ENCODE peak calls at places on chromosomes 1 and 21, in four cellular contexts. One of them, this sample, is unnamed.

GRCh38 chr1:46131727-46132528 is 501 bp downstream of the PIK3R3 start:
- DNase-seq in astrocyte: no peak
- DNase-seq in kidney epithelial cell: no peak
- DNase-seq in endothelial cell of umbilical vein: peak
- DNase-seq in this sample: peak

GRCh38 chr1:236997882-236998281 is 6.4 kb downstream of the MT1HL1 start:
- DNase-seq in endothelial cell of umbilical vein: no peak
- DNase-seq in astrocyte: no peak
- DNase-seq in kidney epithelial cell: no peak
- DNase-seq in this sample: no peak

GRCh38 chr1:59674605-59675004 is 140.1 kb upstream of the HOOK1 start:
- DNase-seq in kidney epithelial cell: no peak
- DNase-seq in astrocyte: no peak
- DNase-seq in endothelial cell of umbilical vein: peak
- DNase-seq in this sample: peak

GRCh38 chr1:166282391-166283137 is 115.8 kb upstream of the FAM78B start:
- DNase-seq in endothelial cell of umbilical vein: no peak
- DNase-seq in kidney epithelial cell: no peak
- DNase-seq in astrocyte: no peak
- DNase-seq in this sample: no peak

GRCh38 chr1:220742520-220742919 is 5.6 kb upstream of the MTARC2 start:
- DNase-seq in kidney epithelial cell: no peak
- DNase-seq in astrocyte: no peak
- DNase-seq in endothelial cell of umbilical vein: no peak
- DNase-seq in this sample: no peak

GRCh38 chr21:44059710-44060109 is 47.5 kb upstream of the PWP2 start:
- DNase-seq in astrocyte: no peak
- DNase-seq in endothelial cell of umbilical vein: no peak
- DNase-seq in kidney epithelial cell: no peak
- DNase-seq in this sample: no peak

GRCh38 chr1:60427701-60428100 is 354.1 kb upstream of the C1orf87 start:
- DNase-seq in astrocyte: no peak
- DNase-seq in kidney epithelial cell: no peak
- DNase-seq in endothelial cell of umbilical vein: no peak
- DNase-seq in this sample: no peak

GRCh38 chr1:70896224-70896623 is 151.4 kb downstream of the PTGER3 start:
- DNase-seq in endothelial cell of umbilical vein: no peak
- DNase-seq in astrocyte: no peak
- DNase-seq in kidney epithelial cell: no peak
- DNase-seq in this sample: no peak

GRCh38 chr21:31457675-31458074 is 113.6 kb upstream of the TIAM1 start:
- DNase-seq in endothelial cell of umbilical vein: no peak
- DNase-seq in kidney epithelial cell: no peak
- DNase-seq in astrocyte: no peak
- DNase-seq in this sample: no peak

GRCh38 chr1:207073906-207074820 is 14.5 kb upstream of the C4BPB start:
- DNase-seq in astrocyte: peak
- DNase-seq in endothelial cell of umbilical vein: no peak
- DNase-seq in kidney epithelial cell: no peak
- DNase-seq in this sample: no peak

GRCh38 chr1:55640708-55641473 is 425.7 kb upstream of the USP24 start:
- DNase-seq in kidney epithelial cell: no peak
- DNase-seq in endothelial cell of umbilical vein: peak
- DNase-seq in astrocyte: no peak
- DNase-seq in this sample: peak

GRCh38 chr1:175434268-175434860 is 241.8 kb upstream of the KIAA0040 start:
- DNase-seq in kidney epithelial cell: no peak
- DNase-seq in astrocyte: no peak
- DNase-seq in endothelial cell of umbilical vein: no peak
- DNase-seq in this sample: no peak

GRCh38 chr1:194705123-194705522 is 1518.7 kb upstream of the B3GALT2 start:
- DNase-seq in kidney epithelial cell: no peak
- DNase-seq in endothelial cell of umbilical vein: no peak
- DNase-seq in astrocyte: peak
- DNase-seq in this sample: peak

GRCh38 chr1:207495816-207496792 is at the start of gene CR1:
- DNase-seq in endothelial cell of umbilical vein: no peak
- DNase-seq in astrocyte: peak
- DNase-seq in kidney epithelial cell: no peak
- DNase-seq in this sample: peak

GRCh38 chr1:58067082-58067481 is 479.4 kb downstream of the OMA1 start:
- DNase-seq in endothelial cell of umbilical vein: no peak
- DNase-seq in astrocyte: no peak
- DNase-seq in kidney epithelial cell: no peak
- DNase-seq in this sample: no peak

GRCh38 chr21:33642896-33643657 is 776 bp downstream of the ITSN1 start:
- DNase-seq in kidney epithelial cell: no peak
- DNase-seq in astrocyte: peak
- DNase-seq in endothelial cell of umbilical vein: peak
- DNase-seq in this sample: no peak

GRCh38 chr21:26070822-26071425 is 99.6 kb downstream of the APP start:
- DNase-seq in endothelial cell of umbilical vein: peak
- DNase-seq in astrocyte: peak
- DNase-seq in kidney epithelial cell: no peak
- DNase-seq in this sample: peak

GRCh38 chr21:15857740-15858139 is 128.0 kb downstream of the USP25 start:
- DNase-seq in endothelial cell of umbilical vein: peak
- DNase-seq in kidney epithelial cell: no peak
- DNase-seq in astrocyte: no peak
- DNase-seq in this sample: no peak

GRCh38 chr1:92030701-92031107 is 919 bp downstream of the EPHX4 start:
- DNase-seq in astrocyte: peak
- DNase-seq in endothelial cell of umbilical vein: peak
- DNase-seq in kidney epithelial cell: peak
- DNase-seq in this sample: peak

GRCh38 chr1:110286564-110286963 is 52.6 kb upstream of the RBM15 start:
- DNase-seq in endothelial cell of umbilical vein: no peak
- DNase-seq in astrocyte: no peak
- DNase-seq in kidney epithelial cell: no peak
- DNase-seq in this sample: no peak

GRCh38 chr1:94942171-94943128 is 15.5 kb upstream of the CNN3 start:
- DNase-seq in astrocyte: peak
- DNase-seq in endothelial cell of umbilical vein: no peak
- DNase-seq in kidney epithelial cell: peak
- DNase-seq in this sample: no peak

GRCh38 chr1:222543817-222544216 is 4.1 kb downstream of the HHIPL2 start:
- DNase-seq in kidney epithelial cell: no peak
- DNase-seq in endothelial cell of umbilical vein: no peak
- DNase-seq in astrocyte: no peak
- DNase-seq in this sample: no peak

GRCh38 chr1:226601456-226601855 is 52.9 kb downstream of the STUM start:
- DNase-seq in kidney epithelial cell: no peak
- DNase-seq in endothelial cell of umbilical vein: no peak
- DNase-seq in astrocyte: no peak
- DNase-seq in this sample: no peak

GRCh38 chr1:199243423-199244061 is 604.7 kb downstream of the PTPRC start:
- DNase-seq in astrocyte: no peak
- DNase-seq in endothelial cell of umbilical vein: peak
- DNase-seq in kidney epithelial cell: no peak
- DNase-seq in this sample: peak

GRCh38 chr21:15549671-15550070 is 180.1 kb upstream of the USP25 start:
- DNase-seq in kidney epithelial cell: no peak
- DNase-seq in endothelial cell of umbilical vein: no peak
- DNase-seq in astrocyte: peak
- DNase-seq in this sample: peak

GRCh38 chr1:177701654-177702353 is 268.1 kb downstream of the SEC16B start:
- DNase-seq in kidney epithelial cell: no peak
- DNase-seq in endothelial cell of umbilical vein: no peak
- DNase-seq in astrocyte: no peak
- DNase-seq in this sample: no peak

GRCh38 chr1:207698822-207699483 is 52.9 kb upstream of the CD46 start:
- DNase-seq in kidney epithelial cell: peak
- DNase-seq in endothelial cell of umbilical vein: peak
- DNase-seq in astrocyte: peak
- DNase-seq in this sample: peak

GRCh38 chr1:47627471-47628370 is 189.9 kb downstream of the FOXD2 start:
- DNase-seq in astrocyte: no peak
- DNase-seq in endothelial cell of umbilical vein: no peak
- DNase-seq in kidney epithelial cell: no peak
- DNase-seq in this sample: no peak

GRCh38 chr1:1302951-1303509 is 4.7 kb downstream of the ACAP3 start:
- DNase-seq in kidney epithelial cell: no peak
- DNase-seq in endothelial cell of umbilical vein: no peak
- DNase-seq in astrocyte: no peak
- DNase-seq in this sample: no peak

DNA sequence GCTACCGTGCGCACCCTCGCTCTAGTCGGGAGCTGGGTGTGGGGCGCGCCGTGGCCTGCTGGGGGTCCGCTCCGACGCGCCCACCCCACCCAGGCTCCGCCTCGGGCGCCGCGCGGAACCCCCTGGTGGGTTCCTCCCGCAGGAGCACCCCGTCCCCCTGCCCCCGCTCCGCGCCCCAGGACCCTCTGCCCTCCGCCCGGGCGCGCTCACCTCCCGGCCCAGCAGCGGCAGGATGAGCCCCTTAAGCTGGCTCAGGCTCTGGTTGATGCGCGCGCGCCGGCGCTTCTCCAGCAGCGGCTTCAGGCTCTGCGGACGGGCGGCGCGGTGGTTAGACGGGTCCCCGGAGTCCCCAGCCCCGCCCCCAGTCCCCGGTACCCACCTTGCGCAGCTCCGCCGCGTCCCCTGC is 319 bp downstream of the HES2 start:
- DNase-seq in astrocyte: no peak
- DNase-seq in endothelial cell of umbilical vein: no peak
- DNase-seq in kidney epithelial cell: no peak
- DNase-seq in this sample: no peak
- H3K4me3 ChIP-seq in astrocyte: no peak
- H3K4me3 ChIP-seq in endothelial cell of umbilical vein: no peak
- H3K4me3 ChIP-seq in kidney epithelial cell: peak
- H3K4me3 ChIP-seq in this sample: peak

GRCh38 chr1:61956774-61957173 is 214.5 kb downstream of the PATJ start:
- DNase-seq in astrocyte: no peak
- DNase-seq in endothelial cell of umbilical vein: no peak
- DNase-seq in kidney epithelial cell: no peak
- DNase-seq in this sample: no peak
- H3K4me3 ChIP-seq in astrocyte: no peak
- H3K4me3 ChIP-seq in endothelial cell of umbilical vein: no peak
- H3K4me3 ChIP-seq in kidney epithelial cell: no peak
- H3K4me3 ChIP-seq in this sample: no peak

DNA sequence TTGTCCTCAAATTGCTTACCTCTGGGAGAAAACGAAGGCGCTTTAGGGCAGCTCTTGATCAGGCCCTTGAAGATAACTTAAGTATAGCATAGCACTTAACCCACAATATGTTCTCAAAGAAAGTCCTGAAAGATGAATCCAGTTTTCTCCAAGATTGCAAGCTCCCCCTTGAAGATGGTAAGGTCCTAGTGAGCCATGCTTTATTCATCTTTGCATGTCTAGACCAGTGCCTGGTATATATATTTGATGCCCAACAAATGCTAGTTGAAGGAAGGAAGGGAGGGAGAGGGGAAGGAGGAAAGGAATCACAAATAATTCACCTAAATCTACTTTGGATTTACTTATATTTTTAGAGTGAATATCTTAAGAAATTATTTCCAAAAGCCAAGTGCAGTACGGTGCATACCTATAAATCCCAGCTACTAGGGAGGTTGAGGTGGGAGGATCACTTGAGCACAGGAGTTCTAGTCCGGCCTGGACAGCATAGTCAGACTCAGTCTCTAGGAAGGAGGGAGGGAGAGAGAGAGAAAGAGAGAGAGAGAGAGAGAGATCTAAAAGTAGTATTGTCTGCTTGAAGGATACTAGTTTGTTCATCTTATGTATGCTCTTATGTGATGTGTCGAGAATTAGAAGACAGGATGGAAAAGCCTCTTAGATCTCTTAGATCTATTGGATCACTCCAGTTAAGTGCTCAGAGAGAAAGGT is 25.0 kb downstream of the PBX1 start:
- DNase-seq in kidney epithelial cell: no peak
- DNase-seq in endothelial cell of umbilical vein: no peak
- DNase-seq in astrocyte: no peak
- DNase-seq in this sample: no peak
- H3K4me3 ChIP-seq in kidney epithelial cell: no peak
- H3K4me3 ChIP-seq in endothelial cell of umbilical vein: no peak
- H3K4me3 ChIP-seq in astrocyte: no peak
- H3K4me3 ChIP-seq in this sample: no peak

DNA sequence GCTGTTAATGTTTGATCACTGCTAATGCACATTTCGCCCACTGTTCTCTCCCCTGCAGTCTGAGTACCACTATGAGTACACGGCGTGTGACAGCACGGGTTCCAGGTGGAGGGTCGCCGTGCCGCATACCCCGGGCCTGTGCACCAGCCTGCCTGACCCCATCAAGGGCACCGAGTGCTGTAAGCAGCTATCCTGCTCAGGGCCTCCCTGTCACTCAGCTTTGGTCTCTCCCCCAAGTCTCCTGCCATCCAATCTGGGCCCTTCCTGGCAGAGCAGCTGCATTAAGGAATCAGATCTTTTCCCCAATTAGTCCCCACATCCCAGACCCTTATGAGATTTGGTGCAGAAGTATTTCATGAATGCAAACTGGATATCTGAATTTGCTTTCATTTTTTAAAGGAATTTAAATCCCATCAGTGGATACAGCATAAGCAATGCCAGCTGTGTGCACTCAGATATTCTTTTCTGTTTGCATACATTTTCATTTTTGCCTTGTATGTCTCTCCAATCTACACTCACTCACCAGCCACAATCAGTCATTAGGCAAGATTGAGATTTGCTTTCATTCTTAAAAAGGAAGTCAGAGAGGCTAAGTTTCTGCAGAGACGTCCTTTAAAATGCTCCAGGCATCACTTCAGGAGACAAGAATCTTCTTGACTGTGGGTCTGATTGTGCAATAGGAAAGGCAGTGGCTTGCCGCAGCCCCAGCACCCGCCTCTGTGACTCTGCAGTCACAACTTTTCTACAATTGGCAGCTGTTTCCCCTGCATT is 48.1 kb downstream of the ELAPOR1 start:
- DNase-seq in kidney epithelial cell: peak
- DNase-seq in endothelial cell of umbilical vein: no peak
- DNase-seq in astrocyte: peak
- DNase-seq in this sample: peak
- H3K4me3 ChIP-seq in kidney epithelial cell: no peak
- H3K4me3 ChIP-seq in endothelial cell of umbilical vein: no peak
- H3K4me3 ChIP-seq in astrocyte: no peak
- H3K4me3 ChIP-seq in this sample: peak

DNA sequence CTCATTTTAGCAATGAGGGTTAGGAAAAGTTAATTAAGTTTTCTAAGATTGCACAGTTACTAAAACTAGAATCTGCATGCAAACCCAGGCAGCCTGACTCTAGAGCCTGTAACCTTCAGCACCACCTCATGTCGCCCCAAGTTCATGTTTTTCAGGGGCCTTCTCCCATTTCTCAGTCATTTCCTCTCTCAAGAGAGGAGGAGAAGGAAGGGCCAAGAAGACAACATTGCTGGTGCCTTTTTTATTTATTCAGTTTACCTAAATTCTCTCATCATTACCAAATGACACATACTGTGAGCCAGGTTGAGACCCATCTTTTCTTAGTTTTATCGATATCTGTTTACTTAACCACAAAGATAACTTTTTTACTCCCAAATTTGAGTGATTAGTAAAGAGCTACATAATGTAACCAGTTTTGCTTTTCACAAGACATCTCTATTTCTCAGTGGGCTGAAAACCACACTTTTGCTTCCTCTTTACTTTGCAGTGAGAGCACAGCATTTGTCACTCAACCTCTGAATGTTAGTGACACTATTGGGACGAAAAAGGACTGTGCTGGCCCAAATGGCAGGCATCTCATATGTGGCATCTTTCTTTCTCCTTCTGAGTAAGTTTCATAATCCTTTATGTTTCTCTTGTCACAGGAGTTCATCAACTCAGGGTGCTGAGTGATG is at the start of gene CD101:
- DNase-seq in endothelial cell of umbilical vein: no peak
- DNase-seq in astrocyte: no peak
- DNase-seq in kidney epithelial cell: no peak
- DNase-seq in this sample: no peak
- H3K4me3 ChIP-seq in endothelial cell of umbilical vein: no peak
- H3K4me3 ChIP-seq in astrocyte: no peak
- H3K4me3 ChIP-seq in kidney epithelial cell: no peak
- H3K4me3 ChIP-seq in this sample: no peak